ENCODE peak calls at places on chromosomes 7 and 10, in five cellular contexts. P is hepatocyte, Z is left ventricle myocardium inferior, K is body of pancreas, L is keratinocyte. X is an unnamed sample.

GRCh38 chr10:24569828-24570657 is 153.6 kb downstream of the ARHGAP21 start:
- DNase-seq in Z (no peak), P (no peak), L (no peak), K (no peak), X (no peak)

GRCh38 chr7:76364198-76364584 is 5.4 kb upstream of the YWHAG start:
- DNase-seq in P (no peak), Z (no peak), K (no peak), L (no peak), X (no peak)

GRCh38 chr10:60147025-60147424 is 240.7 kb upstream of the CCDC6 start:
- DNase-seq in L (no peak), P (no peak), Z (no peak), K (no peak), X (no peak)

GRCh38 chr10:6595499-6595898 is 15.4 kb upstream of the PRKCQ start:
- DNase-seq in P (no peak), Z (no peak), L (no peak), K (no peak), X (no peak)

GRCh38 chr10:132615346-132616169 is 78.0 kb downstream of the INPP5A start:
- DNase-seq in Z (no peak), K (no peak), L (no peak), P (no peak), X (no peak)

GRCh38 chr7:84913731-84914130 is 273.1 kb downstream of the SEMA3D start:
- DNase-seq in Z (no peak), L (no peak), P (no peak), K (no peak), X (no peak)

GRCh38 chr7:128361463-128362441 is at the start of gene PRRT4:
- DNase-seq in K (peak; percentile 28), L (no peak), Z (peak; percentile 43), P (peak; percentile 71), X (peak; percentile 62)

GRCh38 chr7:76292206-76292573 is 10.3 kb upstream of the HSPB1 start:
- DNase-seq in Z (no peak), P (no peak), K (no peak), L (no peak), X (no peak)

GRCh38 chr10:5449823-5450222 is 37.5 kb downstream of the NET1 start:
- DNase-seq in K (no peak), Z (no peak), P (peak; percentile 71), L (no peak), X (no peak)

GRCh38 chr7:20233362-20233761 is 16.2 kb upstream of the MACC1 start:
- DNase-seq in Z (no peak), L (no peak), K (no peak), P (no peak), X (no peak)

GRCh38 chr10:126618466-126618865 is 52.0 kb downstream of the C10orf90 start:
- DNase-seq in L (no peak), Z (no peak), K (no peak), P (no peak), X (no peak)

GRCh38 chr10:90849956-90850749 is 7.7 kb downstream of the HTR7 start:
- DNase-seq in L (peak; percentile 57), Z (no peak), K (no peak), P (no peak), X (no peak)

GRCh38 chr10:124665558-124665957 is 78.6 kb downstream of the FAM53B start:
- DNase-seq in K (no peak), P (no peak), Z (no peak), L (no peak), X (no peak)

GRCh38 chr7:77538186-77538907 is 1.3 kb downstream of the PTPN12 start:
- DNase-seq in K (peak; percentile 79), L (peak; percentile 62), P (peak; percentile 91), Z (peak; percentile 87), X (peak; percentile 89)

GRCh38 chr7:128811631-128812430 is 18.4 kb upstream of the FLNC start:
- DNase-seq in L (no peak), Z (no peak), K (no peak), P (no peak), X (no peak)

GRCh38 chr10:51074238-51075028 is at the start of gene PRKG1:
- DNase-seq in Z (peak; percentile 80), L (no peak), P (peak; percentile 77), K (peak; percentile 75), X (peak; percentile 79)

GRCh38 chr7:79317728-79318127 is 135.7 kb downstream of the MAGI2 start:
- DNase-seq in K (no peak), Z (no peak), L (peak; percentile 33), P (peak; percentile 76), X (no peak)

DNA sequence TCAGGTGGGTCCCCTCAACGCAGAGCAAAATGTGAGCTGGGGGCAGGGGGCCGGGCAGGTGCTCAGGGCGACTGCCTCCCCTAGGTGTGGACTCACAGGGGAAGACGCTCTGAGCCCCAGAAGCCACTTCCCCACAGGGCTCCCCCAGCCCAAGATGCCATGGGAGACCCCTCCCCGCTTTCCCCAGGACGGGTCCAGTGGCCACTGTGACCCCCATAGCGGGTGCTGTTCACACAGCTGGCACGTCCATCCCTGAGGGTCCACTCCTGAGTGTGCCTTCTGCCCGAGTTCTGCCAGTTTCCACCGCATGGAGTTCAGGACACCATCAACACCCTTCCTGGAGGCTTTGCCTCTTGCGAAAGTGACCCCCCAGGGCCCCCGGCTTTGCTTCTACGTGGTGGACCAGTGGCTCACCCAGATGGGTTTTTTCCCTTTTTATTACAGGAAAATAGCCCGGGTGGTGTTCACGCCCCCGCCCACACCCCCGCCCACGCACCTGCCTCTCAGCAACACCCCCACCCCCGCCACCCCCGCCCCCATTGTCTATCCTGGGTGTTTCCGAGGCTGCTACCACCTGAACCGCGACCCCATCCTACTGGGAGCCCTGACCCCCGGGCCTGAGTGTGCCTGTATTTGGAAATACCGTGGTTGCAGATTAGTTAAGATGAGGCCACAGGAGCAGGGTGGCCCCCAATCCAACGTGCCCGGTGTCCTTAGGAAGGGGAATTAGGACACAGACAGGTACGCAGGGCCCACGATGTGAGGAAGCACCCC is 32.0 kb downstream of the ADAP1 start:
- DNase-seq in K (peak; percentile 11), P (no peak), Z (no peak), L (no peak), X (peak; percentile 42)
- H3K4me1 ChIP-seq in K (no peaks in the 10 kb centered on the region), P (peaks cover 18% of the 10 kb centered on the region), Z (peaks cover 21% of the 10 kb centered on the region), L (peaks cover 9% of the 10 kb centered on the region), X (peaks cover 27% of the 10 kb centered on the region)

GRCh38 chr7:50801907-50802306 is 19.2 kb upstream of the GRB10 start:
- DNase-seq in K (no peak), P (no peak), Z (no peak), L (no peak), X (no peak)
- TF ChIP-seq CTCF in K (no peak), P (no peak), Z (no peak), L (no peak), X (no peak)

DNA sequence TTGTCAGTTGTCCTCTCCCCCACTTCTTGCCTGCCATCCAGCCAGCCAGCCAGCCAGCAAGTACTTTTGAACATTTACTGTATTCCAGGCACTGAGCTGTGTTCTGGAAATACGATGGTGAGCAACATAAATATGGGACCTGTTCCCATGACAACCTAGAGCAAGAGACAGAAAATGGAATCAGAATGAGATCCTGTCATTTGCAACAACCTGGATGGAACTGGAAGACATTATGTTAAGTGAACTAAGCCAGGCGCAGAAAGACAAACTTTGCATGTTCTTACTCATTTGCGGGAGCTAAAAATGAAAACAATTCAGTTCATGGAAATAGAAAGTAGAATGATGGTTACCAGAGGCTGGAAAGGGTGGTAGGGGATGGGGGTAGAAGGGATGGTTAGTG is 140.7 kb downstream of the ICA1 start:
- DNase-seq in P (no peak), Z (no peak), K (no peak), L (no peak), X (no peak)
- H3K36me3 ChIP-seq in P (no peaks in the 10 kb centered on the region), Z (peaks cover 43% of the 10 kb centered on the region), K (peaks cover 3% of the 10 kb centered on the region), L (no peaks in the 10 kb centered on the region), X (peaks cover 15% of the 10 kb centered on the region)

GRCh38 chr10:110508806-110509544 is 11.3 kb downstream of the DUSP5 start:
- DNase-seq in K (no peak), Z (peak; percentile 71), P (no peak), L (no peak), X (no peak)
- H3K4me1 ChIP-seq in K (peaks cover 9% of the 10 kb centered on the region), Z (peaks cover 87% of the 10 kb centered on the region), P (peaks cover 3% of the 10 kb centered on the region), L (peaks cover 34% of the 10 kb centered on the region), X (peaks cover 41% of the 10 kb centered on the region)

GRCh38 chr7:13189712-13190111 is 502.3 kb downstream of the ARL4A start:
- DNase-seq in L (no peak), K (no peak), Z (no peak), P (no peak), X (no peak)
- TF ChIP-seq CTCF in L (no peak), K (no peak), Z (no peak), P (no peak), X (no peak)

GRCh38 chr7:74489997-74490396 is 36.3 kb downstream of the GTF2IRD1 start:
- DNase-seq in K (no peak), Z (no peak), P (no peak), L (no peak), X (no peak)
- H3K36me3 ChIP-seq in K (no peaks in the 10 kb centered on the region), Z (peaks cover 7% of the 10 kb centered on the region), P (no peaks in the 10 kb centered on the region), L (peaks cover 5% of the 10 kb centered on the region), X (no peaks in the 10 kb centered on the region)